ENCODE peak calls at places on chromosomes 11 and 22, in ten cellular contexts. K is fibroblast of the conjunctiva; A is NCI-H1092; J is GM10248; T is stimulated activated CD4-positive, alpha-beta T cell treated with anti-CD3 and anti-CD28 coated beads, TNF-alpha, amount 100 ng/mL, for 24 hours; E is epithelial cell of esophagus; W is KBM-7; Z is activated gamma-delta T cell treated with Interleukin-2 at 50 U/mL for 16 hours; B is adrenal gland; N is A172. X is an unnamed sample.

GRCh38 chr22:25563757-25564319 is 637 bp upstream of the GRK3 start:
- DNase-seq in K (no peak), A (no peak), J (no peak), T (no peak), E (peak; percentile 33), W (peak; percentile 83), Z (no peak), B (peak; percentile 46), N (no peak), X (no peak)

GRCh38 chr22:18032455-18033101 is 8.2 kb upstream of the MICAL3 start:
- DNase-seq in K (no peak), A (no peak), J (no peak), T (no peak), E (peak; percentile 96), W (no peak), Z (no peak), B (no peak), N (peak; percentile 86), X (no peak)

GRCh38 chr11:9662273-9662672 is 1.6 kb upstream of the SWAP70 start:
- DNase-seq in K (no peak), A (no peak), J (peak; percentile 37), T (no peak), E (no peak), W (peak; percentile 90), Z (no peak), B (peak; percentile 18), N (no peak), X (no peak)

GRCh38 chr11:8192016-8192895 is 23.4 kb upstream of the RIC3 start:
- DNase-seq in K (peak; percentile 43), A (peak; percentile 82), J (peak; percentile 83), T (peak; percentile 7), E (peak; percentile 75), W (peak; percentile 59), Z (peak; percentile 32), B (peak; percentile 75), N (peak; percentile 68), X (peak; percentile 12)

GRCh38 chr11:85379066-85379465 is 248.1 kb downstream of the DLG2 start:
- DNase-seq in K (no peak), A (no peak), J (no peak), T (no peak), E (no peak), W (no peak), Z (no peak), B (no peak), N (no peak), X (no peak)

GRCh38 chr11:4766420-4767043 is 3.2 kb downstream of the OR51F1 start:
- DNase-seq in K (no peak), A (no peak), J (no peak), T (no peak), E (no peak), W (no peak), Z (no peak), B (no peak), N (no peak), X (no peak)

GRCh38 chr11:68803766-68804165 is 38.0 kb downstream of the CPT1A start:
- DNase-seq in K (no peak), A (no peak), J (no peak), T (no peak), E (no peak), W (no peak), Z (no peak), B (no peak), N (no peak), X (no peak)

GRCh38 chr22:40235418-40235817 is 57.7 kb downstream of the TNRC6B start:
- DNase-seq in K (no peak), A (peak; percentile 7), J (no peak), T (no peak), E (no peak), W (no peak), Z (no peak), B (no peak), N (peak; percentile 4), X (no peak)

GRCh38 chr11:32173435-32173834 is 82.6 kb downstream of the RCN1 start:
- DNase-seq in K (peak; percentile 41), A (peak; percentile 45), J (peak; percentile 48), T (no peak), E (peak; percentile 71), W (peak; percentile 39), Z (no peak), B (peak; percentile 52), N (peak; percentile 61), X (no peak)

GRCh38 chr22:46038516-46039430 is 61.8 kb upstream of the WNT7B start:
- DNase-seq in K (no peak), A (no peak), J (no peak), T (no peak), E (no peak), W (no peak), Z (no peak), B (no peak), N (no peak), X (no peak)

GRCh38 chr11:76736773-76737495 is 46.2 kb upstream of the TSKU start:
- DNase-seq in K (no peak), A (no peak), J (no peak), T (no peak), E (no peak), W (no peak), Z (no peak), B (no peak), N (no peak), X (no peak)

GRCh38 chr11:123438191-123438627 is 8.1 kb downstream of the GRAMD1B start:
- DNase-seq in K (no peak), A (no peak), J (no peak), T (no peak), E (no peak), W (no peak), Z (no peak), B (no peak), N (no peak), X (no peak)

GRCh38 chr11:65298131-65298535 is 16.5 kb upstream of the CDC42EP2 start:
- DNase-seq in K (no peak), A (no peak), J (no peak), T (no peak), E (no peak), W (no peak), Z (no peak), B (peak; percentile 38), N (no peak), X (no peak)

GRCh38 chr22:49613871-49614270 is 213.8 kb downstream of the BRD1 start:
- DNase-seq in K (no peak), A (no peak), J (no peak), T (no peak), E (no peak), W (no peak), Z (no peak), B (no peak), N (no peak), X (no peak)

GRCh38 chr11:88146106-88146505 is 29.1 kb downstream of the RAB38 start:
- DNase-seq in K (no peak), A (no peak), J (no peak), T (no peak), E (peak; percentile 67), W (no peak), Z (no peak), B (no peak), N (no peak), X (no peak)

GRCh38 chr11:71551711-71552110 is 3.5 kb downstream of the KRTAP5-9 start:
- DNase-seq in K (no peak), A (no peak), J (no peak), T (no peak), E (no peak), W (peak; percentile 40), Z (no peak), B (no peak), N (no peak), X (no peak)

GRCh38 chr11:123084454-123084853 is 22.5 kb upstream of the HSPA8 start:
- DNase-seq in K (no peak), A (no peak), J (no peak), T (no peak), E (no peak), W (no peak), Z (no peak), B (no peak), N (no peak), X (no peak)

GRCh38 chr11:94749367-94749766 is 18.8 kb upstream of the AMOTL1 start:
- DNase-seq in K (no peak), A (no peak), J (no peak), T (no peak), E (peak; percentile 100), W (no peak), Z (no peak), B (no peak), N (no peak), X (no peak)

GRCh38 chr11:102430158-102430836 is 22.3 kb downstream of the TMEM123 start:
- DNase-seq in K (no peak), A (no peak), J (peak; percentile 60), T (no peak), E (peak; percentile 22), W (peak; percentile 21), Z (no peak), B (no peak), N (no peak), X (no peak)

GRCh38 chr22:29233503-29233902 is 27.8 kb downstream of the EMID1 start:
- DNase-seq in K (no peak), A (no peak), J (no peak), T (no peak), E (no peak), W (no peak), Z (no peak), B (no peak), N (no peak), X (no peak)

GRCh38 chr11:32109138-32109537 is 18.3 kb downstream of the RCN1 start:
- DNase-seq in K (peak; percentile 16), A (no peak), J (no peak), T (no peak), E (peak; percentile 77), W (no peak), Z (no peak), B (no peak), N (no peak), X (no peak)

GRCh38 chr11:86719781-86720463 is 47.5 kb upstream of the ME3 start:
- DNase-seq in K (no peak), A (no peak), J (no peak), T (no peak), E (peak; percentile 85), W (no peak), Z (no peak), B (no peak), N (peak; percentile 93), X (no peak)

GRCh38 chr22:19423906-19424500 is 7.5 kb downstream of the HIRA start:
- DNase-seq in K (no peak), A (no peak), J (no peak), T (no peak), E (no peak), W (no peak), Z (no peak), B (no peak), N (no peak), X (no peak)

GRCh38 chr11:2465201-2466068 is 20.6 kb downstream of the KCNQ1 start:
- DNase-seq in K (no peak), A (no peak), J (no peak), T (no peak), E (no peak), W (no peak), Z (no peak), B (peak; percentile 86), N (no peak), X (no peak)

GRCh38 chr11:68843703-68844312 is 2.1 kb upstream of the CPT1A start:
- DNase-seq in K (no peak), A (peak; percentile 86), J (peak; percentile 85), T (peak; percentile 56), E (peak; percentile 73), W (peak; percentile 87), Z (peak; percentile 71), B (peak; percentile 75), N (no peak), X (peak; percentile 69)

GRCh38 chr22:48753381-48753730 is 1074.3 kb downstream of the BRD1 start:
- DNase-seq in K (no peak), A (no peak), J (no peak), T (no peak), E (no peak), W (no peak), Z (no peak), B (no peak), N (no peak), X (no peak)

GRCh38 chr22:44639891-44640617 is 62.0 kb upstream of the PRR5 start:
- DNase-seq in K (no peak), A (no peak), J (no peak), T (no peak), E (no peak), W (no peak), Z (no peak), B (no peak), N (no peak), X (no peak)

GRCh38 chr11:110472858-110473257 is 43.1 kb downstream of the FDX1 start:
- DNase-seq in K (no peak), A (no peak), J (no peak), T (no peak), E (peak; percentile 35), W (no peak), Z (no peak), B (peak; percentile 75), N (peak; percentile 31), X (no peak)

X was measured in KG1.